ENCODE peak calls at places on chromosomes 16 and 17, in seven cellular contexts. One of them, this sample, is unnamed.

GRCh38 chr16:2507052-2507678 is 6.6 kb upstream of the ATP6V0C start:
- DNase-seq in Caco-2: no peak
- DNase-seq in heart right ventricle: no peak
- DNase-seq in dorsolateral prefrontal cortex: no peak
- DNase-seq in RWPE2: no peak
- DNase-seq in OCI-LY7: peak; percentile 81
- DNase-seq in transverse colon: peak; percentile 49
- DNase-seq in this sample: no peak

GRCh38 chr17:41695954-41696720 is 7.5 kb downstream of the EIF1 start:
- DNase-seq in dorsolateral prefrontal cortex: no peak
- DNase-seq in OCI-LY7: peak; percentile 90
- DNase-seq in transverse colon: peak; percentile 71
- DNase-seq in RWPE2: no peak
- DNase-seq in heart right ventricle: peak; percentile 73
- DNase-seq in Caco-2: peak; percentile 69
- DNase-seq in this sample: no peak

GRCh38 chr17:72588961-72589360 is 468.1 kb downstream of the SOX9 start:
- DNase-seq in RWPE2: peak; percentile 99
- DNase-seq in OCI-LY7: no peak
- DNase-seq in Caco-2: peak; percentile 75
- DNase-seq in dorsolateral prefrontal cortex: peak; percentile 57
- DNase-seq in heart right ventricle: no peak
- DNase-seq in transverse colon: peak; percentile 83
- DNase-seq in this sample: no peak

GRCh38 chr16:57422026-57422944 is 17.7 kb downstream of the CCL17 start:
- DNase-seq in Caco-2: no peak
- DNase-seq in heart right ventricle: peak; percentile 57
- DNase-seq in transverse colon: peak; percentile 62
- DNase-seq in dorsolateral prefrontal cortex: no peak
- DNase-seq in OCI-LY7: peak; percentile 23
- DNase-seq in RWPE2: no peak
- DNase-seq in this sample: no peak

GRCh38 chr17:3472137-3472536 is 518 bp upstream of the SPATA22 start:
- DNase-seq in dorsolateral prefrontal cortex: no peak
- DNase-seq in OCI-LY7: no peak
- DNase-seq in heart right ventricle: no peak
- DNase-seq in transverse colon: no peak
- DNase-seq in RWPE2: no peak
- DNase-seq in Caco-2: no peak
- DNase-seq in this sample: no peak

GRCh38 chr16:48919791-48920190 is 309.8 kb upstream of the N4BP1 start:
- DNase-seq in OCI-LY7: no peak
- DNase-seq in dorsolateral prefrontal cortex: no peak
- DNase-seq in RWPE2: no peak
- DNase-seq in transverse colon: no peak
- DNase-seq in heart right ventricle: no peak
- DNase-seq in Caco-2: no peak
- DNase-seq in this sample: no peak

GRCh38 chr16:9297437-9298113 is 206.1 kb downstream of the HAPSTR1 start:
- DNase-seq in Caco-2: peak; percentile 58
- DNase-seq in OCI-LY7: peak; percentile 12
- DNase-seq in heart right ventricle: peak; percentile 9
- DNase-seq in dorsolateral prefrontal cortex: peak; percentile 61
- DNase-seq in RWPE2: no peak
- DNase-seq in transverse colon: no peak
- DNase-seq in this sample: no peak

GRCh38 chr16:64893386-64893785 is 228.5 kb downstream of the CDH11 start:
- DNase-seq in dorsolateral prefrontal cortex: no peak
- DNase-seq in OCI-LY7: no peak
- DNase-seq in RWPE2: no peak
- DNase-seq in transverse colon: no peak
- DNase-seq in Caco-2: no peak
- DNase-seq in heart right ventricle: peak; percentile 18
- DNase-seq in this sample: no peak

GRCh38 chr17:8883353-8883752 is 15.9 kb upstream of the PIK3R6 start:
- DNase-seq in transverse colon: no peak
- DNase-seq in OCI-LY7: no peak
- DNase-seq in Caco-2: no peak
- DNase-seq in RWPE2: no peak
- DNase-seq in heart right ventricle: no peak
- DNase-seq in dorsolateral prefrontal cortex: no peak
- DNase-seq in this sample: no peak

GRCh38 chr16:66899945-66900688 is 18.6 kb downstream of the CDH16 start:
- DNase-seq in Caco-2: peak; percentile 84
- DNase-seq in transverse colon: peak; percentile 86
- DNase-seq in dorsolateral prefrontal cortex: no peak
- DNase-seq in RWPE2: no peak
- DNase-seq in OCI-LY7: no peak
- DNase-seq in heart right ventricle: peak; percentile 83
- DNase-seq in this sample: peak; percentile 61

GRCh38 chr17:40076101-40076498 is 13.3 kb downstream of the THRA start:
- DNase-seq in OCI-LY7: no peak
- DNase-seq in Caco-2: no peak
- DNase-seq in heart right ventricle: no peak
- DNase-seq in RWPE2: no peak
- DNase-seq in dorsolateral prefrontal cortex: no peak
- DNase-seq in transverse colon: no peak
- DNase-seq in this sample: no peak

GRCh38 chr16:10770907-10771306 is 27.3 kb downstream of the NUBP1 start:
- DNase-seq in RWPE2: no peak
- DNase-seq in heart right ventricle: no peak
- DNase-seq in Caco-2: no peak
- DNase-seq in dorsolateral prefrontal cortex: no peak
- DNase-seq in OCI-LY7: no peak
- DNase-seq in transverse colon: no peak
- DNase-seq in this sample: no peak

GRCh38 chr17:78144146-78144719 is 2.0 kb upstream of the C17orf99 start:
- DNase-seq in RWPE2: peak; percentile 78
- DNase-seq in Caco-2: no peak
- DNase-seq in dorsolateral prefrontal cortex: peak; percentile 74
- DNase-seq in transverse colon: peak; percentile 87
- DNase-seq in heart right ventricle: peak; percentile 90
- DNase-seq in OCI-LY7: no peak
- DNase-seq in this sample: peak; percentile 71

GRCh38 chr17:72504783-72505182 is 384.0 kb downstream of the SOX9 start:
- DNase-seq in Caco-2: no peak
- DNase-seq in heart right ventricle: no peak
- DNase-seq in OCI-LY7: no peak
- DNase-seq in transverse colon: no peak
- DNase-seq in dorsolateral prefrontal cortex: no peak
- DNase-seq in RWPE2: no peak
- DNase-seq in this sample: no peak

GRCh38 chr17:2724783-2725164 is 13.2 kb upstream of the CLUH start:
- DNase-seq in OCI-LY7: no peak
- DNase-seq in dorsolateral prefrontal cortex: no peak
- DNase-seq in Caco-2: peak; percentile 63
- DNase-seq in RWPE2: no peak
- DNase-seq in transverse colon: peak; percentile 66
- DNase-seq in heart right ventricle: no peak
- DNase-seq in this sample: no peak

GRCh38 chr17:19264277-19264676 is 27.1 kb downstream of the EPN2 start:
- DNase-seq in heart right ventricle: no peak
- DNase-seq in OCI-LY7: no peak
- DNase-seq in transverse colon: no peak
- DNase-seq in dorsolateral prefrontal cortex: no peak
- DNase-seq in Caco-2: no peak
- DNase-seq in RWPE2: no peak
- DNase-seq in this sample: no peak

GRCh38 chr16:86994651-86995171 is 322.5 kb downstream of the C16orf95 start:
- DNase-seq in heart right ventricle: no peak
- DNase-seq in Caco-2: no peak
- DNase-seq in transverse colon: no peak
- DNase-seq in dorsolateral prefrontal cortex: no peak
- DNase-seq in RWPE2: no peak
- DNase-seq in OCI-LY7: no peak
- DNase-seq in this sample: no peak

GRCh38 chr17:65523853-65524664 is 37.4 kb downstream of the AXIN2 start:
- DNase-seq in heart right ventricle: no peak
- DNase-seq in RWPE2: peak; percentile 15
- DNase-seq in Caco-2: no peak
- DNase-seq in OCI-LY7: no peak
- DNase-seq in transverse colon: no peak
- DNase-seq in dorsolateral prefrontal cortex: no peak
- DNase-seq in this sample: no peak

GRCh38 chr17:50180066-50180465 is 14.3 kb downstream of the SGCA start:
- DNase-seq in dorsolateral prefrontal cortex: no peak
- DNase-seq in OCI-LY7: no peak
- DNase-seq in transverse colon: no peak
- DNase-seq in Caco-2: no peak
- DNase-seq in RWPE2: no peak
- DNase-seq in heart right ventricle: no peak
- DNase-seq in this sample: peak; percentile 60

GRCh38 chr17:50182783-50183438 is 17.1 kb downstream of the SGCA start:
- DNase-seq in heart right ventricle: no peak
- DNase-seq in Caco-2: no peak
- DNase-seq in transverse colon: no peak
- DNase-seq in dorsolateral prefrontal cortex: no peak
- DNase-seq in OCI-LY7: no peak
- DNase-seq in RWPE2: no peak
- DNase-seq in this sample: peak; percentile 74

GRCh38 chr17:50180593-50180992 is 14.8 kb downstream of the SGCA start:
- DNase-seq in dorsolateral prefrontal cortex: no peak
- DNase-seq in OCI-LY7: no peak
- DNase-seq in Caco-2: no peak
- DNase-seq in transverse colon: no peak
- DNase-seq in heart right ventricle: no peak
- DNase-seq in RWPE2: no peak
- DNase-seq in this sample: peak; percentile 79

GRCh38 chr17:50181155-50181554 is 15.3 kb downstream of the SGCA start:
- DNase-seq in OCI-LY7: no peak
- DNase-seq in Caco-2: no peak
- DNase-seq in RWPE2: no peak
- DNase-seq in dorsolateral prefrontal cortex: peak; percentile 68
- DNase-seq in transverse colon: no peak
- DNase-seq in heart right ventricle: no peak
- DNase-seq in this sample: peak; percentile 92

DNA sequence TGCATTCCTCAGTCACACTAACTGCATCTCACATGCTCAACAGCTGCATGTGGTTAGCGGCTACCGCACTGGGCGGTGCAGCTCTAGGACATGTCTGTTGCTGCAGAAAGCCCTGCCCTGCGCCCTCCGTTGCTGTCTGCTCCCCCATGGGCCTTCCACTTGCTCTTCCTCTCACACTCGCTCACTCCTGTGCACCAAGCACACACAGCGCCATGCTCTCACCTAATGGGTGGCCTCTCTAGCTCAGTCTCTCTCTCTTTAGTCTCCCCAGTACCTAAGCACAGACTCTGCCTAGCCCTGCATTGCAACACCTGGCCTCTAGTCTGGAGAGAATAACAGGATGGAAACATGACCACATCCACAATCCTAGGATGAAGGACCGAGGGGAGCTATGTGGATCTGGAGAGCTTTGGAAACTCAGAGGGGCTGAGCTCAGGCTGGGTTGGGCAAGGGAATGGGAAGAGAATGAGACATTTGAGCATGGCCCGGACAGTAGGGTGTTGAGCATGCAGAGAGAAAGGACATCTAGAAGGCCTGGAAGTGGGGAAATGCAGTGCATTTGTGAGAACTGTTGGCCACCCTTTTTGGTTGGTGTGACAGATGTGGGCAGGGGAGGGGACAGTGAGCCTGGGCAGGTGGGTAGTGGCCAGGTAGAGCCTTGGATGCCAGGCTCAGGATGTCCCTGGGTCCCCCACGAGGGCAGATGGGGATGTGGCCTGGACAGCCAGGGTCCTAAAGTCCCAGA is 16.0 kb downstream of the SGCA start:
- DNase-seq in RWPE2: no peak
- DNase-seq in heart right ventricle: no peak
- DNase-seq in Caco-2: no peak
- DNase-seq in dorsolateral prefrontal cortex: no peak
- DNase-seq in transverse colon: no peak
- DNase-seq in OCI-LY7: no peak
- DNase-seq in this sample: peak; percentile 95
- TF ChIP-seq CTCF in RWPE2: no peak
- TF ChIP-seq CTCF in heart right ventricle: no peak
- TF ChIP-seq CTCF in Caco-2: no peak
- TF ChIP-seq CTCF in dorsolateral prefrontal cortex: no peak
- TF ChIP-seq CTCF in transverse colon: no peak
- TF ChIP-seq CTCF in OCI-LY7: no peak
- TF ChIP-seq CTCF in this sample: peak; percentile 28

GRCh38 chr16:84144301-84144858 is 597 bp downstream of the HSDL1 start:
- DNase-seq in OCI-LY7: peak; percentile 53
- DNase-seq in dorsolateral prefrontal cortex: peak; percentile 42
- DNase-seq in Caco-2: no peak
- DNase-seq in transverse colon: peak; percentile 33
- DNase-seq in heart right ventricle: peak; percentile 19
- DNase-seq in RWPE2: no peak
- DNase-seq in this sample: no peak
- TF ChIP-seq CTCF in OCI-LY7: peak; percentile 57
- TF ChIP-seq CTCF in dorsolateral prefrontal cortex: no peak
- TF ChIP-seq CTCF in Caco-2: peak; percentile 23
- TF ChIP-seq CTCF in transverse colon: no peak
- TF ChIP-seq CTCF in heart right ventricle: no peak
- TF ChIP-seq CTCF in RWPE2: peak; percentile 18
- TF ChIP-seq CTCF in this sample: peak; percentile 30

DNA sequence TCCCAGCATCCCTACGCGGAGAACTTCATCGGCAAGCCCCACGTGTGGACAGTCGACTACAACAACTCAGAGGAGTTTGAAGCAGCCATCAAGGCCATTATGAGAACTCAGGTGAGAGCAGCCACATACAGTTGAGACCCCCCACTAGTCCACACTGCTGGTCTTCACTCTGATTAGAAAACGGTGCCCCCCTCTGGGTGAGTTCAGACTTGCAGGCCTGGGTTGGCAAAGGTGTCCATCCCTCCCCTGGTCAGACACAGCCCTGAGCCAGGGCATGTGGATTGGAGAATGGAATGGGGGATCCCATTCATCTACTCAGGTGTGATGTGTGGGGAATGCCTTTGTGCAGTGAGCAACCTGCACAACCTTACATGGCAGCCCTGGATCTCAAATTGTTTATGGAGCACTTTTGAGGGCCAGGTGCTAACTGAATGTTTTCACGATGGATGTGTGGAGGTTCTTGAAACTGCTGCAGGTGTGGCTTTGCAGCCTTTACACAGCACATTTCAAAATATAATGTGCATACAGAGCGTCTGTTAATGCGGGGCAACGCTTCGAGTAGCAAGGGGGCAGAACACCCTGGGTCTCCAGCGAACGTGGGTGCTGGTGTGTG is 72.6 kb downstream of the MGAT5B start:
- DNase-seq in Caco-2: no peak
- DNase-seq in heart right ventricle: no peak
- DNase-seq in transverse colon: no peak
- DNase-seq in RWPE2: no peak
- DNase-seq in dorsolateral prefrontal cortex: no peak
- DNase-seq in OCI-LY7: peak; percentile 58
- DNase-seq in this sample: no peak
- TF ChIP-seq CTCF in Caco-2: peak; percentile 19
- TF ChIP-seq CTCF in heart right ventricle: no peak
- TF ChIP-seq CTCF in transverse colon: no peak
- TF ChIP-seq CTCF in RWPE2: no peak
- TF ChIP-seq CTCF in dorsolateral prefrontal cortex: no peak
- TF ChIP-seq CTCF in OCI-LY7: peak; percentile 79
- TF ChIP-seq CTCF in this sample: peak; percentile 26

DNA sequence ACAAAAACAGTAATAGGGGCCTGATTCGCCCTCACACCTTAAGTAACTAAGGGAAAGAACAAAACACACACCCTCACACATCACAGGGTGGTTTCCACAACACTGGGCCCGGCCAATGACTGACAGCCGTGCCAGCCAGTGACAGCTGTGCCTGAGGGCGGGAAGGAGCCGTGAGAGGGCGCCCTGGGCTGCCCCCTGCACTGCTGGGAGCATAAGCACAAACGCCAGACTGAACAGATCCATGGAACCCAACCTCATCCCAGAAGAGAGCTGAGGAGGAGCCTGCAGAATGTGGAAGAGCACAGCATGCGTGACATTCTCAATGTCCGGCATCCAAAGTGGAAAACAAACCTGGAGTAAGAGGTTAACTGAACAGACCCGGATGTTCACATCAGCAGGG is 16.0 kb downstream of the CSNK1D start:
- DNase-seq in dorsolateral prefrontal cortex: peak; percentile 74
- DNase-seq in heart right ventricle: no peak
- DNase-seq in transverse colon: no peak
- DNase-seq in OCI-LY7: peak; percentile 74
- DNase-seq in Caco-2: no peak
- DNase-seq in RWPE2: no peak
- DNase-seq in this sample: no peak
- TF ChIP-seq CTCF in dorsolateral prefrontal cortex: no peak
- TF ChIP-seq CTCF in heart right ventricle: no peak
- TF ChIP-seq CTCF in transverse colon: no peak
- TF ChIP-seq CTCF in OCI-LY7: peak; percentile 65
- TF ChIP-seq CTCF in Caco-2: no peak
- TF ChIP-seq CTCF in RWPE2: no peak
- TF ChIP-seq CTCF in this sample: no peak